ENCODE peak calls at places on chromosomes 16 and 17, in ten cellular contexts. H, G, I, R, J, K, C, B, F and Q are unnamed samples.

GRCh38 chr16:9047689-9048301 is 43.6 kb upstream of the HAPSTR1 start:
- DNase-seq in H (peak), G (peak), I (peak), R (no peak), J (peak), K (peak), C (peak), B (no peak), F (peak), Q (peak)

GRCh38 chr17:72624652-72625051 is 467.8 kb downstream of the SLC39A11 start:
- DNase-seq in H (no peak), G (peak), I (no peak), R (no peak), J (no peak), K (no peak), C (no peak), B (no peak), F (no peak), Q (no peak)

GRCh38 chr16:13621639-13622038 is 298.3 kb upstream of the ERCC4 start:
- DNase-seq in H (no peak), G (no peak), I (no peak), R (no peak), J (no peak), K (no peak), C (no peak), B (no peak), F (no peak), Q (no peak)

GRCh38 chr17:76515291-76515949 is 14.2 kb upstream of the RHBDF2 start:
- DNase-seq in H (peak), G (peak), I (peak), R (no peak), J (peak), K (peak), C (no peak), B (peak), F (no peak), Q (peak)

GRCh38 chr17:80791758-80792284 is 199.8 kb upstream of the CHMP6 start:
- DNase-seq in H (no peak), G (peak), I (no peak), R (no peak), J (peak), K (peak), C (no peak), B (no peak), F (no peak), Q (peak)

GRCh38 chr17:75822119-75822799 is 21.9 kb downstream of the UNC13D start:
- DNase-seq in H (no peak), G (no peak), I (no peak), R (no peak), J (no peak), K (no peak), C (peak), B (peak), F (no peak), Q (peak)

GRCh38 chr17:63696381-63696961 is 3.5 kb downstream of the LIMD2 start:
- DNase-seq in H (no peak), G (peak), I (peak), R (peak), J (no peak), K (no peak), C (no peak), B (peak), F (peak), Q (no peak)

GRCh38 chr17:69870751-69871199 is 204.2 kb upstream of the KCNJ16 start:
- DNase-seq in H (no peak), G (no peak), I (no peak), R (no peak), J (no peak), K (no peak), C (no peak), B (no peak), F (peak), Q (no peak)

GRCh38 chr17:1783271-1783670 is 21.4 kb downstream of the SERPINF1 start:
- DNase-seq in H (no peak), G (no peak), I (no peak), R (no peak), J (peak), K (no peak), C (no peak), B (no peak), F (no peak), Q (no peak)

GRCh38 chr17:8947201-8947600 is 18.3 kb downstream of the PIK3R5 start:
- DNase-seq in H (no peak), G (no peak), I (no peak), R (no peak), J (no peak), K (no peak), C (no peak), B (no peak), F (no peak), Q (no peak)

GRCh38 chr17:37671813-37672544 is 28.7 kb upstream of the DDX52 start:
- DNase-seq in H (no peak), G (peak), I (no peak), R (no peak), J (no peak), K (no peak), C (no peak), B (no peak), F (no peak), Q (no peak)

GRCh38 chr17:16623282-16623681 is 30.4 kb downstream of the ZNF624 start:
- DNase-seq in H (no peak), G (no peak), I (no peak), R (no peak), J (no peak), K (no peak), C (no peak), B (no peak), F (no peak), Q (no peak)

GRCh38 chr17:31584436-31585279 is 193.2 kb downstream of the RAB11FIP4 start:
- DNase-seq in H (no peak), G (no peak), I (no peak), R (no peak), J (no peak), K (no peak), C (no peak), B (no peak), F (no peak), Q (no peak)

GRCh38 chr16:75861981-75862380 is 135.7 kb upstream of the CPHXL start:
- DNase-seq in H (no peak), G (no peak), I (no peak), R (no peak), J (no peak), K (no peak), C (no peak), B (no peak), F (no peak), Q (no peak)

GRCh38 chr16:50588276-50588675 is 40.1 kb downstream of the NKD1 start:
- DNase-seq in H (no peak), G (no peak), I (no peak), R (no peak), J (no peak), K (no peak), C (no peak), B (no peak), F (no peak), Q (no peak)

GRCh38 chr17:1197781-1198490 is 18.2 kb upstream of the ABR start:
- DNase-seq in H (no peak), G (peak), I (peak), R (no peak), J (peak), K (peak), C (no peak), B (peak), F (no peak), Q (peak)

GRCh38 chr16:84540194-84540593 is 35.7 kb upstream of the MEAK7 start:
- DNase-seq in H (no peak), G (no peak), I (no peak), R (no peak), J (no peak), K (no peak), C (no peak), B (no peak), F (no peak), Q (no peak)

GRCh38 chr17:54013117-54013516 is 190.4 kb downstream of the KIF2B start:
- DNase-seq in H (no peak), G (no peak), I (no peak), R (no peak), J (no peak), K (no peak), C (no peak), B (no peak), F (no peak), Q (no peak)

GRCh38 chr16:24152826-24153225 is 103.3 kb upstream of the CACNG3 start:
- DNase-seq in H (no peak), G (no peak), I (no peak), R (no peak), J (no peak), K (no peak), C (no peak), B (no peak), F (no peak), Q (no peak)

GRCh38 chr17:16649585-16649984 is 4.1 kb downstream of the ZNF624 start:
- DNase-seq in H (no peak), G (no peak), I (no peak), R (no peak), J (no peak), K (no peak), C (no peak), B (no peak), F (no peak), Q (no peak)

GRCh38 chr17:81578038-81578441 is 25.9 kb upstream of the FAAP100 start:
- DNase-seq in H (no peak), G (peak), I (no peak), R (no peak), J (no peak), K (no peak), C (no peak), B (no peak), F (no peak), Q (no peak)

GRCh38 chr17:42337442-42337841 is 49.1 kb downstream of the STAT5A start:
- DNase-seq in H (no peak), G (no peak), I (no peak), R (no peak), J (peak), K (no peak), C (no peak), B (peak), F (no peak), Q (no peak)

GRCh38 chr17:2989855-2990254 is 73.6 kb downstream of the OR1D5 start:
- DNase-seq in H (no peak), G (no peak), I (no peak), R (no peak), J (no peak), K (no peak), C (no peak), B (no peak), F (no peak), Q (no peak)

GRCh38 chr17:2059125-2059836 is 4.4 kb downstream of the HIC1 start:
- DNase-seq in H (no peak), G (no peak), I (peak), R (no peak), J (no peak), K (no peak), C (no peak), B (no peak), F (no peak), Q (no peak)

GRCh38 chr17:77222356-77222755 is 81.6 kb downstream of the SEC14L1 start:
- DNase-seq in H (no peak), G (no peak), I (no peak), R (no peak), J (no peak), K (no peak), C (no peak), B (no peak), F (no peak), Q (no peak)

GRCh38 chr17:39069114-39069756 is 82.2 kb downstream of the PLXDC1 start:
- DNase-seq in H (no peak), G (peak), I (no peak), R (no peak), J (no peak), K (no peak), C (peak), B (no peak), F (peak), Q (no peak)

GRCh38 chr17:8872705-8873426 is 5.4 kb upstream of the PIK3R6 start:
- DNase-seq in H (no peak), G (no peak), I (peak), R (no peak), J (no peak), K (no peak), C (no peak), B (no peak), F (no peak), Q (no peak)

GRCh38 chr16:67844441-67844840 is 2.3 kb upstream of the NUTF2 start:
- DNase-seq in H (no peak), G (peak), I (no peak), R (no peak), J (no peak), K (no peak), C (no peak), B (no peak), F (no peak), Q (no peak)

GRCh38 chr16:26697826-26698225 is 368.9 kb upstream of the C16orf82 start:
- DNase-seq in H (no peak), G (no peak), I (no peak), R (no peak), J (no peak), K (no peak), C (no peak), B (no peak), F (no peak), Q (no peak)

GRCh38 chr17:71987634-71988033 is 133.2 kb upstream of the SOX9 start:
- DNase-seq in H (no peak), G (no peak), I (no peak), R (no peak), J (no peak), K (no peak), C (no peak), B (no peak), F (no peak), Q (no peak)

GRCh38 chr17:10309003-10309974 is 63.5 kb downstream of the MYH13 start:
- DNase-seq in H (no peak), G (no peak), I (no peak), R (no peak), J (no peak), K (no peak), C (no peak), B (no peak), F (no peak), Q (no peak)

GRCh38 chr17:42233148-42233547 is 38.9 kb upstream of the GHDC start:
- DNase-seq in H (no peak), G (peak), I (no peak), R (no peak), J (no peak), K (no peak), C (no peak), B (no peak), F (no peak), Q (no peak)

GRCh38 chr17:62109378-62109902 is 44.4 kb upstream of the MED13 start:
- DNase-seq in H (no peak), G (peak), I (no peak), R (peak), J (peak), K (peak), C (peak), B (peak), F (peak), Q (peak)

GRCh38 chr17:2849327-2849670 is 53.1 kb downstream of the RAP1GAP2 start:
- DNase-seq in H (no peak), G (no peak), I (no peak), R (peak), J (no peak), K (no peak), C (no peak), B (no peak), F (no peak), Q (no peak)

GRCh38 chr16:57264950-57265371 is 19.5 kb downstream of the PLLP start:
- DNase-seq in H (no peak), G (no peak), I (no peak), R (no peak), J (no peak), K (no peak), C (peak), B (peak), F (no peak), Q (peak)